ENCODE peak calls at places on chromosomes 16 and 17, in four cellular contexts. One of them, this sample, is unnamed. For H3K4me1, the result is how much of the 10 kb centered on the place peaks cover.

GRCh38 chr17:77287432-77288068 is 146.8 kb downstream of the SEC14L1 start:
- DNase-seq in H1: no peak
- DNase-seq in breast epithelium: peak
- DNase-seq in endothelial cell of umbilical vein: peak
- DNase-seq in this sample: peak

GRCh38 chr17:29004081-29004692 is 1.6 kb downstream of the SEZ6 start:
- DNase-seq in breast epithelium: no peak
- DNase-seq in H1: no peak
- DNase-seq in endothelial cell of umbilical vein: no peak
- DNase-seq in this sample: no peak

GRCh38 chr16:10256855-10257641 is 74.8 kb upstream of the GRIN2A start:
- DNase-seq in endothelial cell of umbilical vein: peak
- DNase-seq in H1: peak
- DNase-seq in breast epithelium: no peak
- DNase-seq in this sample: peak

GRCh38 chr16:57736419-57737281 is 1.1 kb downstream of the KATNB1 start:
- DNase-seq in endothelial cell of umbilical vein: peak
- DNase-seq in H1: no peak
- DNase-seq in breast epithelium: no peak
- DNase-seq in this sample: peak

GRCh38 chr16:73909529-73910035 is 387.0 kb upstream of the PSMD7 start:
- DNase-seq in H1: no peak
- DNase-seq in breast epithelium: no peak
- DNase-seq in endothelial cell of umbilical vein: no peak
- DNase-seq in this sample: no peak

GRCh38 chr17:63653018-63653417 is 30.8 kb downstream of the MAP3K3 start:
- DNase-seq in breast epithelium: no peak
- DNase-seq in endothelial cell of umbilical vein: no peak
- DNase-seq in H1: no peak
- DNase-seq in this sample: no peak

GRCh38 chr17:27743288-27743885 is 56.9 kb downstream of the NOS2 start:
- DNase-seq in endothelial cell of umbilical vein: no peak
- DNase-seq in breast epithelium: no peak
- DNase-seq in H1: no peak
- DNase-seq in this sample: no peak

GRCh38 chr17:64056269-64057005 is 36.0 kb upstream of the ICAM2 start:
- DNase-seq in breast epithelium: peak
- DNase-seq in H1: peak
- DNase-seq in endothelial cell of umbilical vein: no peak
- DNase-seq in this sample: no peak

GRCh38 chr17:69103557-69104233 is 38.0 kb downstream of the ABCA6 start:
- DNase-seq in breast epithelium: no peak
- DNase-seq in H1: no peak
- DNase-seq in endothelial cell of umbilical vein: no peak
- DNase-seq in this sample: no peak

GRCh38 chr16:66193543-66194229 is 172.8 kb upstream of the CDH5 start:
- DNase-seq in breast epithelium: no peak
- DNase-seq in H1: no peak
- DNase-seq in endothelial cell of umbilical vein: no peak
- DNase-seq in this sample: no peak

GRCh38 chr16:87231911-87232310 is 85.3 kb downstream of the C16orf95 start:
- DNase-seq in breast epithelium: no peak
- DNase-seq in H1: no peak
- DNase-seq in endothelial cell of umbilical vein: no peak
- DNase-seq in this sample: no peak

DNA sequence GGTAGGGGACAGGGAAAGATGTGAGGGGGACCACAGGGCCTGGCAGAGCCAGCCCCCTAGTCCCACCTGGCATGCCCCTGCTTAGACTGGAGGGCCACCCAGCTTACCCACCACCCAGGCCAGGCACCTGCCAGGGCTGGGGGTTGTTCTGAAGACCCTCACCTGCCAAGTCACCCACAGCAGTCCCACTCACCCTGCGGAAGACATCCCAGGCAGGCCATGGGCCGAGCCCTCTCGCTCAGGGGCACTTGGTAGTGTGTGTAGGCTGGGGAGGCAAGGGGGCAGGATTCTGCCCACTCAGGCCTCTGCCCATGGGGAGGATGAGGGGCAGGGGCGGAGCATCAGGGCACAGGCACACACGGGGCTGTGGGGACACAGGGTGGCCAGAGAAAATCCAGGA is 4.0 kb downstream of the PLCD3 start:
- DNase-seq in breast epithelium: no peak
- DNase-seq in H1: no peak
- DNase-seq in endothelial cell of umbilical vein: no peak
- DNase-seq in this sample: no peak
- H3K4me1 ChIP-seq in breast epithelium: under half
- H3K4me1 ChIP-seq in H1: under half
- H3K4me1 ChIP-seq in endothelial cell of umbilical vein: under half
- H3K4me1 ChIP-seq in this sample: half or more

GRCh38 chr17:16989230-16989952 is 17.5 kb upstream of the TNFRSF13B start:
- DNase-seq in breast epithelium: no peak
- DNase-seq in endothelial cell of umbilical vein: no peak
- DNase-seq in H1: no peak
- DNase-seq in this sample: no peak
- TF ChIP-seq POLR2AphosphoS5 in breast epithelium: no peak
- TF ChIP-seq POLR2AphosphoS5 in endothelial cell of umbilical vein: no peak
- TF ChIP-seq POLR2AphosphoS5 in H1: no peak
- TF ChIP-seq POLR2AphosphoS5 in this sample: no peak

GRCh38 chr16:75116081-75116910 is at the start of gene LDHD:
- DNase-seq in H1: peak
- DNase-seq in endothelial cell of umbilical vein: peak
- DNase-seq in breast epithelium: peak
- DNase-seq in this sample: peak
- TF ChIP-seq POLR2A in H1: peak
- TF ChIP-seq POLR2A in endothelial cell of umbilical vein: no peak
- TF ChIP-seq POLR2A in breast epithelium: no peak
- TF ChIP-seq POLR2A in this sample: no peak

GRCh38 chr16:31090540-31090939 is 1.8 kb upstream of the PRSS53 start:
- DNase-seq in H1: no peak
- DNase-seq in breast epithelium: no peak
- DNase-seq in endothelial cell of umbilical vein: no peak
- DNase-seq in this sample: no peak
- H3K4me1 ChIP-seq in H1: under half
- H3K4me1 ChIP-seq in breast epithelium: under half
- H3K4me1 ChIP-seq in endothelial cell of umbilical vein: under half
- H3K4me1 ChIP-seq in this sample: under half

DNA sequence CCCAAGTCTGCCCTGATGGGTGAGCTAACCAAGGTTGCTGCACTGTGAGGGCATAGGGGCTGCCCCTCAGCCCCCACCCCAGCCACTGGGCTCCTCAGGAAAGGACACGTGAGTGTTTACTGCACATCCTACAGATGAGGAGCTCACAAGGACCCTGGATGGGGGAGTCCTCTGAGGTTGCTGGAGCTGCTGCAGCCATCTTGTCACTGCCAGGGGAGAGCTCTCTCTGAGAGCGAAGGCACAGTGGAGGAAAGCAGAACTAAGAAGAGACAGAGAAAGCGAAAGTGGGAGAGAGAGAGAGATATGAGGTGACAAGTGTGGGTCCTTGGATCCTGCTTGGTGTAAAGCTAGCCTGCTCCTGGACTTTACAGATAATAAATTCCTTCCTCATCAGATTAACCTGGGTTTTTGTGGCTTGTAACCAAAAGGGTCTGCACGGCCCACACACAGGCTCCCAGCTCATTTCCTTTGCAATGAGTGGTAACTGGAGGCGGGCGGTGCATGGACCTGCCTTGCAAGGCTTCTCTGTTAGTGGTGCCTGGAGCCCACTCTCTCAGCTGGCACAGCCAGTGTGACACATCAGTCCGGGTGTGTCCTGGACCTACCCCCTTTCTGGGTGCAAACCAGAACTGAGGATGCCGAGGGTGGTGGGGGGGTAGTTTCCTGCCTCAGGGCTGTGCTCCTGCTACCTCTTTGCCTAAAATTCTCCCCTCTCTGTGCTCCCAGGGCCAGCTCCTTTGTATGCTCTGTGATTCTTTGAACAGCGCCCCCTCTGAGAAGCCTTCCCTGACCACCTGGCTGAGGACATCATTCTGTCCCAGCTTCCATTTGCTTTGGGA is 14.2 kb downstream of the SNX20 start:
- DNase-seq in H1: no peak
- DNase-seq in endothelial cell of umbilical vein: no peak
- DNase-seq in breast epithelium: no peak
- DNase-seq in this sample: no peak
- TF ChIP-seq POLR2AphosphoS5 in H1: no peak
- TF ChIP-seq POLR2AphosphoS5 in endothelial cell of umbilical vein: no peak
- TF ChIP-seq POLR2AphosphoS5 in breast epithelium: no peak
- TF ChIP-seq POLR2AphosphoS5 in this sample: no peak

DNA sequence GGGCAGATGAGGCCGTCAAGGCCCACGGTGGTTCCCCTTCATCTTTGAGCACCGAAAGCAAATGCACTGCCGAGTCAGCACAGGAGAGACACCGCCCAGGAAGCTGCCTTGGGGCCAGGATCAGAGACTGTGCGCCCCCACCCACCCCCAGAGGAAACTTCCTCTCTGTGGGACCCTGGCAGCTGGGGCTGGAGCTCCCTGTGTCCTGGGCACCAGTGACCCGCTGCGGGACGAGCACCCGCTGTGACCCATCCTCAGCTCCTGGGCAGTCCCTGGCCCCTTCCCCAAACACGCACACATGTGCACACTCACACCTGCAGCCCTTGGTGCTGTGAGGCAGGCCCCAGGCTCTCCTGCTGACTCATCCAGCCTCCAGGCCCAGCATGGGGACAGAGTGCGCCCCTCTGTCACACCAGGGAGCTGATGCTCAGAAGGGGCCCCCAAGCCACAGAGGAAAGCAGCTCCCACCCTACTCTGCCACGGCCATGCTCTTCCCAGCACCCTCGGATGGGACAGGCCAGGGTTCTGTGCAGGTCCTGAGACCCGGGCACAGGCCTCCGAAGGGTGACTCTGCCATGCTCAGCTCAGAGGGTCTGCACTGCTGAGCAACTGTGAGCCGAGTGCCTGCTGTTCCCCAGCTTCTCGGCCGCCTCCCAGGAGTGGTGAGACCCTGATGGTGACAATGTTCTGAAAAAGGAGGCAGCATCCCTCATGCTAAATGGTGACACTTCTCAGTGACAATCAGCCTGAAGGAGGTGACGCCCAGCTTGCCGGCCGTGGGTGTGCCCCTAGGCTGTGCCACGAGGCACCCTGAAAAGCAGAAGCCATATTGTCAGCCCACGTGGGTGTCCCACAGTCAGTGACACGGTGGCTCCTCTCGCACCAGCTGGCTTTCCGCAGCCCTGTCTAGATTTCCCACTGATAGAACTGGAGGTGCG is 3.6 kb downstream of the PIEZO1 start:
- DNase-seq in breast epithelium: no peak
- DNase-seq in endothelial cell of umbilical vein: no peak
- DNase-seq in H1: no peak
- DNase-seq in this sample: no peak
- TF ChIP-seq POLR2A in breast epithelium: no peak
- TF ChIP-seq POLR2A in endothelial cell of umbilical vein: no peak
- TF ChIP-seq POLR2A in H1: no peak
- TF ChIP-seq POLR2A in this sample: no peak

This sample was measured in stomach.